ENCODE peak calls at places on chromosome 19, in ten cellular contexts. J is Peyer's patch, E is thyroid gland, U is esophagus squamous epithelium, V is transverse colon, D is uterus, R is esophagus muscularis mucosa, M is IMR-90, F is A549, S is stomach. O is an unnamed sample.

GRCh38 chr19:3655402-3656072 is 28.9 kb upstream of the CACTIN start:
- DNase-seq in F (no peak), J (no peak), U (no peak), R (no peak), S (peak; percentile 33), E (no peak), M (peak; percentile 95), D (peak; percentile 62), V (peak; percentile 37), O (no peak)

GRCh38 chr19:47765522-47766358 is 12.8 kb upstream of the SELENOW start:
- DNase-seq in R (no peak), V (peak; percentile 72), D (peak; percentile 66), F (peak; percentile 58), S (peak; percentile 72), E (peak; percentile 63), M (peak; percentile 44), J (peak; percentile 79), U (no peak), O (peak; percentile 71)

GRCh38 chr19:4861147-4861546 is 6.3 kb downstream of the PLIN3 start:
- DNase-seq in S (peak; percentile 58), J (peak; percentile 91), F (no peak), D (no peak), E (peak; percentile 80), V (peak; percentile 87), R (no peak), M (no peak), U (no peak), O (peak; percentile 40)

GRCh38 chr19:46620716-46621115 is 4.2 kb downstream of the PTGIR start:
- DNase-seq in E (no peak), S (no peak), R (no peak), U (no peak), D (no peak), J (no peak), V (no peak), F (no peak), M (peak; percentile 85), O (no peak)

GRCh38 chr19:42229855-42230331 is 9.8 kb downstream of the ZNF526 start:
- DNase-seq in R (no peak), S (no peak), U (no peak), F (no peak), M (peak; percentile 12), J (no peak), D (no peak), V (no peak), E (no peak), O (no peak)

GRCh38 chr19:426725-427445 is 17.9 kb upstream of the C2CD4C start:
- DNase-seq in V (no peak), F (no peak), U (no peak), M (no peak), R (no peak), D (no peak), E (no peak), J (no peak), S (no peak), O (no peak)

GRCh38 chr19:6711605-6712004 is 8.8 kb downstream of the C3 start:
- DNase-seq in D (no peak), M (no peak), J (no peak), F (no peak), V (no peak), U (no peak), S (no peak), R (no peak), E (no peak), O (no peak)

GRCh38 chr19:33405491-33406461 is 32.3 kb downstream of the CEBPG start:
- DNase-seq in E (no peak), J (no peak), V (no peak), S (no peak), M (no peak), R (no peak), F (no peak), U (no peak), D (peak; percentile 13), O (no peak)

GRCh38 chr19:21571316-21571715 is 65.9 kb downstream of the ZNF429 start:
- DNase-seq in U (no peak), R (peak; percentile 91), F (no peak), J (no peak), S (no peak), M (no peak), V (no peak), E (no peak), D (no peak), O (no peak)

GRCh38 chr19:35363711-35364425 is 5.6 kb downstream of the FFAR3 start:
- DNase-seq in S (peak; percentile 20), J (no peak), D (no peak), F (no peak), M (no peak), R (peak; percentile 8), E (no peak), U (no peak), V (no peak), O (no peak)

GRCh38 chr19:47723573-47723923 is 10.3 kb downstream of the EHD2 start:
- DNase-seq in U (no peak), J (peak; percentile 67), V (peak; percentile 59), R (no peak), F (no peak), E (peak; percentile 72), D (peak; percentile 74), M (peak; percentile 95), S (peak; percentile 51), O (peak; percentile 89)

GRCh38 chr19:29714371-29714952 is 599 bp downstream of the C19orf12 start:
- DNase-seq in D (no peak), E (no peak), F (peak; percentile 48), U (no peak), V (no peak), R (no peak), M (no peak), J (peak; percentile 59), S (no peak), O (no peak)

GRCh38 chr19:42088471-42089190 is 12.7 kb downstream of the ZNF574 start:
- DNase-seq in J (no peak), U (no peak), E (no peak), R (no peak), V (no peak), M (peak; percentile 81), S (no peak), F (no peak), D (no peak), O (no peak)

DNA sequence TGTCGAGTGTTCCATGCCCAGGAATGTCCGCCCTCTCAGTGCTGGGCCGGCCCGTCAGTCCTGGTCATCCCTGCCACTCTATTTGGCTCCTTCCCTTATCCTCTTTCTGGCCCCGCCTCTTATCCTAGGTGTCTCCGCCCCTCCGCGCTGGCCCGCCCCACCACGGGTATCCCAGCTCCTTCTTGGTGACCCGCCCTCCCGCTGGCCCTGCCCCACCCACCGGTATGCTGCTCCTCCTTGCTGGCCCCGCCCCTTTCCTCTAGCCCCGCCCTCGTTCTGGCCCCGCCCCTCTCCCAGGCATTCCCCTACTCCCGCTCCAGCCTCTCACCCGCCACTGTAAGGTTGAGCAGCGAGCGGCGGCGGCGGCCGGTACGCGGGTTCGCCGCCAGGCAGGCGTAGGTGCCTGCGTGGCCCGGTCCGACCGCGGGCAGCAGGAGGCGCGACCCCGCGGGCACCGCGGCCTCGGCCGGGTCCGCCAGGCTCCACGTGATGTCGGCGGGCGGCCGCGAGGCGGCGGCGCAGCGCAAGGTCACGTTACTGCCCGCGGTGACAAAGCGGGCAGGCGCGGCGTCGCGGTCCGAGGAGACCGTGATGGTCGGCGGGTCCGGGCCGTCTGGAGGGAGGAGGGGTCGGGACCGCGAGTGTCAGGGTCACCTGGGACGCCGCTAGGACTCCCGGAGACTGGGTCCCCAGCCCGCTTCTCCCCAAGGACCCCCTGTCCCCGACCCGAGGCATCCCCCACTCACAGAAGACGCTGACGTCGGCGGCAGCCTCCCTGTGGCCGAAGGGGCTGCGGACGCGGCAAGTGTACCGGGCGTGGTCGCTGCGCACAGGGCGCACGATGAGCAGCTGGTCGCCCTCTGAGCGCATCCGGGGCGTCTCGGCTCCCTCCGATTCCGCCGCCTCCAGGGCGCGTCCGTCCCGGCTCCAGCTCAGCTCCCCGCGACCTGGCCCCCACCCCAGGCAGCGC is 2.0 kb downstream of the VSIG10L start:
- DNase-seq in F (peak; percentile 92), V (peak; percentile 99), S (peak; percentile 99), D (peak; percentile 99), J (peak; percentile 99), U (peak; percentile 91), E (peak; percentile 92), M (peak; percentile 95), R (peak; percentile 100), O (peak; percentile 98)
- TF ChIP-seq POLR2A in F (peak; percentile 93), V (no peak), S (no peak), D (peak; percentile 83), J (peak; percentile 48), U (peak; percentile 45), E (no peak), M (peak; percentile 79), R (no peak), O (peak; percentile 17)

GRCh38 chr19:2457394-2458037 is 757 bp upstream of the LMNB2 start:
- DNase-seq in E (no peak), F (no peak), S (no peak), J (no peak), U (no peak), R (no peak), D (no peak), V (no peak), M (no peak), O (no peak)
- H3K4me1 ChIP-seq in E (peaks cover 15% of the 10 kb centered on the region), F (peaks cover 16% of the 10 kb centered on the region), S (peaks cover 39% of the 10 kb centered on the region), J (peaks cover 26% of the 10 kb centered on the region), U (peaks cover 42% of the 10 kb centered on the region), R (peaks cover 39% of the 10 kb centered on the region), D (peaks cover 18% of the 10 kb centered on the region), V (peaks cover 25% of the 10 kb centered on the region), M (peaks cover 3% of the 10 kb centered on the region), O (peaks cover 28% of the 10 kb centered on the region)

GRCh38 chr19:38850231-38850975 is 617 bp upstream of the HNRNPL start:
- DNase-seq in R (peak; percentile 100), J (peak; percentile 100), S (peak; percentile 100), V (peak; percentile 99), E (peak; percentile 100), D (peak; percentile 99), M (peak; percentile 100), U (peak; percentile 100), F (peak; percentile 100), O (peak; percentile 100)

GRCh38 chr19:38849147-38849745 is 540 bp downstream of the HNRNPL start:
- DNase-seq in S (peak; percentile 97), M (peak; percentile 92), E (peak; percentile 97), V (peak; percentile 98), D (peak; percentile 98), U (peak; percentile 80), F (peak; percentile 100), R (peak; percentile 99), J (peak; percentile 98), O (peak; percentile 97)

GRCh38 chr19:38846097-38846496 is 3.7 kb downstream of the HNRNPL start:
- DNase-seq in V (no peak), S (no peak), J (no peak), M (no peak), D (no peak), F (no peak), E (no peak), R (no peak), U (no peak), O (no peak)

GRCh38 chr19:38849746-38850230 is at the start of gene HNRNPL:
- DNase-seq in D (peak; percentile 99), E (no peak), U (peak; percentile 100), R (no peak), F (no peak), V (peak; percentile 99), J (no peak), S (peak; percentile 99), M (no peak), O (no peak)

GRCh38 chr19:38848299-38849146 is 1.3 kb downstream of the HNRNPL start:
- DNase-seq in F (peak; percentile 39), D (no peak), V (no peak), J (no peak), S (no peak), M (no peak), U (no peak), E (no peak), R (no peak), O (no peak)
- TF ChIP-seq POLR2A in F (no peak), D (no peak), V (no peak), J (no peak), S (no peak), M (no peak), U (no peak), E (no peak), R (no peak), O (no peak)

GRCh38 chr19:18412610-18413239 is 6.5 kb upstream of the SSBP4 start:
- DNase-seq in J (no peak), S (no peak), M (no peak), U (no peak), V (no peak), R (no peak), D (no peak), F (no peak), E (no peak), O (no peak)
- H3K4me1 ChIP-seq in J (peaks cover 38% of the 10 kb centered on the region), S (peaks cover 55% of the 10 kb centered on the region), M (peaks cover 24% of the 10 kb centered on the region), U (peaks cover 48% of the 10 kb centered on the region), V (peaks cover 38% of the 10 kb centered on the region), R (peaks cover 43% of the 10 kb centered on the region), D (peaks cover 14% of the 10 kb centered on the region), F (peaks cover 41% of the 10 kb centered on the region), E (peaks cover 20% of the 10 kb centered on the region), O (peaks cover 21% of the 10 kb centered on the region)